ENCODE peak calls at places on chromosomes 2 and 18, in six cellular contexts. M is DND-41, N is GM06990, F is endothelial cell, J is astrocyte, D is GM10248. U is an unnamed sample.
A peak's percentile ranks its signal among the peaks of the same experiment; 100 is the strongest.

GRCh38 chr2:194383404-194383803 is 1273.6 kb upstream of the SLC39A10 start:
- DNase-seq in F (no peak), N (no peak), D (no peak), J (no peak), M (peak; percentile 35), U (no peak)

GRCh38 chr2:42435641-42436040 is 58.1 kb downstream of the KCNG3 start:
- DNase-seq in D (no peak), N (no peak), F (no peak), M (no peak), J (no peak), U (no peak)

GRCh38 chr2:29072971-29073725 is 1.2 kb downstream of the PCARE start:
- DNase-seq in D (no peak), M (no peak), N (no peak), J (no peak), F (no peak), U (no peak)

GRCh38 chr2:11457935-11458334 is 8.0 kb downstream of the E2F6 start:
- DNase-seq in M (no peak), F (no peak), D (no peak), N (no peak), J (no peak), U (no peak)

GRCh38 chr2:58376592-58376991 is 135.5 kb upstream of the FANCL start:
- DNase-seq in J (no peak), M (no peak), N (no peak), F (no peak), D (no peak), U (no peak)

GRCh38 chr2:26807788-26808460 is 22.1 kb downstream of the CENPA start:
- DNase-seq in M (no peak), N (no peak), D (no peak), J (no peak), F (peak; percentile 18), U (no peak)

GRCh38 chr2:196166876-196167275 is 4.5 kb downstream of the STK17B start:
- DNase-seq in N (no peak), J (peak; percentile 86), F (no peak), M (peak; percentile 55), D (no peak), U (peak; percentile 39)

GRCh38 chr2:46352621-46353020 is 55.4 kb downstream of the EPAS1 start:
- DNase-seq in F (peak; percentile 14), M (no peak), N (no peak), J (no peak), D (no peak), U (no peak)

GRCh38 chr2:78908973-78909372 is 116.5 kb upstream of the REG3G start:
- DNase-seq in J (no peak), D (no peak), F (no peak), N (no peak), M (no peak), U (no peak)

GRCh38 chr2:28004086-28004485 is 113.6 kb downstream of the BABAM2 start:
- DNase-seq in M (peak; percentile 26), F (no peak), N (no peak), D (no peak), J (peak; percentile 97), U (peak; percentile 46)

GRCh38 chr2:54239427-54239826 is 16.6 kb downstream of the TSPYL6 start:
- DNase-seq in N (no peak), F (no peak), D (no peak), M (no peak), J (peak; percentile 93), U (no peak)

GRCh38 chr2:105344704-105345345 is 7.5 kb downstream of the C2orf49 start:
- DNase-seq in M (no peak), N (no peak), J (no peak), F (no peak), D (no peak), U (no peak)

GRCh38 chr18:9743200-9744016 is 35.3 kb downstream of the RAB31 start:
- DNase-seq in D (no peak), J (peak; percentile 96), N (no peak), F (no peak), M (no peak), U (no peak)

GRCh38 chr18:55012041-55012440 is 52.8 kb upstream of the CCDC68 start:
- DNase-seq in J (peak; percentile 43), M (no peak), D (no peak), N (no peak), F (no peak), U (no peak)

GRCh38 chr2:158079672-158080071 is 22.0 kb upstream of the UPP2 start:
- DNase-seq in M (no peak), F (no peak), D (no peak), J (peak; percentile 40), N (no peak), U (no peak)

GRCh38 chr2:209451209-209451822 is 27.5 kb downstream of the MAP2 start:
- DNase-seq in D (no peak), F (no peak), J (no peak), M (no peak), N (no peak), U (no peak)

GRCh38 chr2:220502539-220502938 is 875.1 kb downstream of the SLC4A3 start:
- DNase-seq in D (no peak), J (no peak), N (no peak), M (no peak), F (no peak), U (no peak)

GRCh38 chr2:8494589-8494988 is 187.3 kb upstream of the ID2 start:
- DNase-seq in M (no peak), N (no peak), D (no peak), F (no peak), J (no peak), U (no peak)

GRCh38 chr2:137865954-137866540 is 98.2 kb upstream of the HNMT start:
- DNase-seq in D (no peak), F (peak; percentile 72), N (peak; percentile 1), M (peak; percentile 50), J (peak; percentile 26), U (peak; percentile 72)

GRCh38 chr2:63078852-63079606 is 28.4 kb downstream of the OTX1 start:
- DNase-seq in F (peak; percentile 28), N (no peak), D (peak; percentile 19), M (peak; percentile 42), J (no peak), U (peak; percentile 41)

GRCh38 chr18:72324677-72325076 is 219.5 kb downstream of the CBLN2 start:
- DNase-seq in J (no peak), M (no peak), F (no peak), D (no peak), N (no peak), U (no peak)

GRCh38 chr18:22108674-22109073 is 60.7 kb upstream of the GATA6 start:
- DNase-seq in F (no peak), N (no peak), J (no peak), D (no peak), M (no peak), U (no peak)
- TF ChIP-seq CTCF in F (no peak), N (no peak), J (no peak), D (no peak), M (no peak), U (no peak)

GRCh38 chr2:20223345-20224190 is 1.4 kb downstream of the SDC1 start:
- DNase-seq in F (peak; percentile 38), N (peak; percentile 61), D (no peak), J (peak; percentile 40), M (no peak), U (peak; percentile 6)

GRCh38 chr2:20224716-20225293 is at the start of gene SDC1:
- DNase-seq in M (no peak), D (no peak), J (peak; percentile 41), N (peak; percentile 58), F (peak; percentile 49), U (no peak)

GRCh38 chr2:20226152-20226545 is 1.2 kb upstream of the SDC1 start:
- DNase-seq in D (no peak), F (no peak), M (no peak), N (no peak), J (no peak), U (no peak)

GRCh38 chr2:20224191-20224715 is 677 bp downstream of the SDC1 start:
- DNase-seq in N (peak; percentile 54), F (no peak), J (no peak), M (no peak), D (no peak), U (no peak)

GRCh38 chr2:20225294-20226151 is 593 bp upstream of the SDC1 start:
- DNase-seq in N (peak; percentile 86), D (peak; percentile 84), F (peak; percentile 46), M (no peak), J (no peak), U (peak; percentile 54)
- TF ChIP-seq CTCF in N (peak; percentile 83), D (peak; percentile 93), F (no peak), M (no peak), J (no peak), U (peak; percentile 29)

DNA sequence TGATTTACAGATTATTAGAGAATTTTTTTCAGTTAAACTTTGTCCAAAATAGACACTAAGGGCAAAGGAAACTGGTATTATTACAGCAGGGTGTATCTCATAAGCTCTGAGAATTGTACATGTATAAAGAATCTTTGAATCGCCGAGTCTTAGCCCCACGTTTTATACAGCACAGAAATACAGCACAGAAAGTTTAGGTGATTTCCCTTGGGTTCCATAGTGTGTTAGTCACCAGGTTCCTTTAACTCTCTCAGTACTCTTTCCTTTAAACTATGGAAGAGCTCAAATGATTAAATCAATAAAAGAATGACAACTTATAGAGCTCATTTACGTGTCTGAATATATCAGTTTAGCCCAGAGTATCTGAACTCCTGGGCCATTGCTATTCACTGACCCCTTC is 256.8 kb downstream of the NEDD4L start:
- DNase-seq in M (no peak), F (no peak), J (no peak), D (no peak), N (no peak), U (no peak)
- TF ChIP-seq CTCF in M (no peak), F (no peak), J (no peak), D (no peak), N (no peak), U (no peak)

GRCh38 chr18:35920623-35921022 is 51.9 kb upstream of the RMP24 start:
- DNase-seq in D (no peak), J (no peak), N (no peak), F (no peak), M (no peak), U (no peak)

GRCh38 chr18:35919179-35919578 is 53.3 kb upstream of the RMP24 start:
- DNase-seq in D (no peak), J (no peak), M (no peak), N (no peak), F (no peak), U (no peak)

GRCh38 chr18:35915056-35915455 is 57.4 kb upstream of the RMP24 start:
- DNase-seq in N (no peak), M (no peak), F (no peak), D (no peak), J (no peak), U (no peak)

GRCh38 chr18:35918564-35918963 is 53.9 kb upstream of the RMP24 start:
- DNase-seq in F (no peak), D (no peak), N (no peak), J (no peak), M (no peak), U (no peak)

GRCh38 chr18:35917043-35917442 is 55.4 kb upstream of the RMP24 start:
- DNase-seq in F (no peak), J (no peak), N (no peak), D (no peak), M (no peak), U (no peak)
- TF ChIP-seq CTCF in F (no peak), J (no peak), N (peak; percentile 24), D (no peak), M (peak; percentile 16), U (no peak)

GRCh38 chr2:207796585-207797350 is 27.1 kb upstream of the FZD5 start:
- DNase-seq in F (no peak), D (no peak), M (no peak), N (no peak), J (no peak), U (no peak)
- TF ChIP-seq CTCF in F (no peak), D (no peak), M (no peak), N (no peak), J (no peak), U (no peak)

U was measured in activated CD8-positive, alpha-beta T cell treated with anti-CD3 and anti-CD28 coated beads for 36 hours.